ENCODE peak calls at places on chromosomes 4 and X, in four cellular contexts. J is IMR-90, S is H9, Z is H1. Q is an unnamed sample.

GRCh38 chr4:90760059-90760458 is 632.9 kb downstream of the CCSER1 start:
- DNase-seq in S (no peak), J (no peak), Z (no peak), Q (no peak)

GRCh38 chr4:47287735-47288134 is 175.8 kb downstream of the COMMD8 start:
- DNase-seq in S (no peak), Z (no peak), J (peak; percentile 87), Q (peak; percentile 58)

GRCh38 chr4:173498771-173499170 is 31.3 kb downstream of the HAND2 start:
- DNase-seq in Z (no peak), S (no peak), J (no peak), Q (no peak)

GRCh38 chrX:105973387-105973739 is 65.2 kb downstream of the SERPINA7 start:
- DNase-seq in S (no peak), Z (no peak), J (no peak), Q (peak; percentile 7)

GRCh38 chrX:49108641-49109040 is 14.9 kb downstream of the GPKOW start:
- DNase-seq in Z (no peak), S (no peak), J (no peak), Q (no peak)

GRCh38 chr4:88737304-88738015 is 39.8 kb upstream of the NAP1L5 start:
- DNase-seq in J (peak; percentile 12), S (no peak), Z (no peak), Q (peak; percentile 19)

GRCh38 chr4:59537231-59537886 is 1662.8 kb upstream of the ADGRL3 start:
- DNase-seq in S (no peak), Z (no peak), J (no peak), Q (no peak)

GRCh38 chr4:57280481-57280880 is 170.3 kb upstream of the IGFBP7 start:
- DNase-seq in Z (no peak), S (no peak), J (no peak), Q (no peak)

GRCh38 chrX:7147431-7147977 is at the start of gene STS:
- DNase-seq in Z (no peak), J (peak; percentile 14), S (peak; percentile 34), Q (peak; percentile 46)

GRCh38 chr4:156999175-156999517 is 27.5 kb upstream of the PDGFC start:
- DNase-seq in J (peak; percentile 97), S (peak; percentile 55), Z (no peak), Q (peak; percentile 93)
- H3K9ac ChIP-seq in J (no peak overlapping the region), S (no peak overlapping the region), Z (no peak overlapping the region), Q (no peak overlapping the region)

DNA sequence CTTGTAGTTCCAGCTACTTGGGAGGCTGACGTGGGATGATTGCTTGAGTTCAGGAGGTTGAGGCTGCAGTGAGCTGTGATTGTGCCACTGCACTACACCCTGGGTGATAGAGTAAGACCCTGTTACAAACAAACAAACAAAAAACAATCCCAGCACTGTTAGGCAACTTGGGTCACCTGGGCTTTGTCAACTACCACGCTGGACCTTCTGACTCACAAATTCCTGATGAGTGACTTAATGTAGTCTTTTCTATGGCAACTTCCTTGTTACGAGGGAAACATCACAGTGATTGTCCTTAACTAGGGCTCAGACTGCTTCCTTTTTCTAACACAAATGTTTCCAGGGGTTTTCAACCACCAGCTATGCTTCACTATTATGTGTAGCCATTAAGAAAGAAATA is 128.8 kb upstream of the GPC4 start:
- DNase-seq in J (peak; percentile 7), S (no peak), Z (no peak), Q (peak; percentile 93)
- H4K8ac ChIP-seq in J (no peak overlapping the region), S (no peak overlapping the region), Z (no peak overlapping the region), Q (no peak overlapping the region)

DNA sequence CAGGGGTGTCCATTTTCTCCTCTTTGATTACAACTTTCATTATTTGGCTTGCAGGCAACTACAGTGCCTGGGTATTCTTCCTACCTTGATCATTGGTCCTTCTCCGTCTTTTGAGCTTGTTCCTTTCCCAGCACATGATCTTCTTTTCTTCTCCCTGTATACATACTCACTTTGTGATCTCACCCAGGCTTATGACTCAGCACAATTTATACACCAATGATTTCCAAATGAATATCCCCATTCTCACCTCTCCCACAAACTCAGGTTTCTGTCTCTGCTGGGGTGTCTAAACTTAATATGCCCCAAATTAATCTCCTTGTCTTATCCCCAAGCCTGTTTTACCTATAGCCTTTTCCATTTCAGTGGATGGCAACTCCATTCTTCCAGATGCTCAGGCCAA is 19.5 kb upstream of the C4orf54 start:
- DNase-seq in Z (no peak), S (no peak), J (no peak), Q (no peak)
- H3K56ac ChIP-seq in Z (no peak overlapping the region), S (no peak overlapping the region), J (no peak overlapping the region), Q (no peak overlapping the region)

DNA sequence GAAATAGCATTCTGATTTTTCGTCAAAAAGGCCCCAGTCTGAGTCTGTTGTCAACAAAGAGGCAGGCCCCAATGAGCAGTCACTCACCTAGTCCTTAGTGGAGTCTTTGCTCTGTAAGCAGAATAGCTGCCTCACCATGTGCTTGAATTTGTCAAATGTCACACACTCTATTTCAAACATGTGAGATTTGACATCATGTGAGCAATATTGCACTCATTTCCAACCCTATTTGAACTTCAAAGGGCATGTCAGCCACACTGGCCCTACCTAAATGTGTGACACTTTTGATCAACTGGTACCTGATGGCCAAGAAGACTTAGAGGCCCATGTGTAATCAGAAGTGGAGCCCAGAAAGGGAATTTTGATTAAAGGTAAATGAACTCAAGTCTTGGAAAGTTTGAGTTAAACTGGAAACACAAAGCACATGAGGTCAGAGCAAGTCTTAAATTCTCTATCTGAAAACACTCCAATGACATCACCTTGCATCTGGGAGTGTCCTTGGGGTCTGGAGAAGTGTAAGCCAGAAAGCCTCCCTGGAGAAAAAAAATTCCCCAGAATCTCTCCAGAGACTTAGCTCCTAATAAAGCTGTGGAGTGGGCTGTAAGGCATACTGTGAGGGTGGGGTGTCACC is 59.5 kb upstream of the PLAC1 start:
- DNase-seq in S (no peak), Z (no peak), J (peak; percentile 68), Q (no peak)
- H3K9ac ChIP-seq in S (no peak overlapping the region), Z (no peak overlapping the region), J (no peak overlapping the region), Q (no peak overlapping the region)

DNA sequence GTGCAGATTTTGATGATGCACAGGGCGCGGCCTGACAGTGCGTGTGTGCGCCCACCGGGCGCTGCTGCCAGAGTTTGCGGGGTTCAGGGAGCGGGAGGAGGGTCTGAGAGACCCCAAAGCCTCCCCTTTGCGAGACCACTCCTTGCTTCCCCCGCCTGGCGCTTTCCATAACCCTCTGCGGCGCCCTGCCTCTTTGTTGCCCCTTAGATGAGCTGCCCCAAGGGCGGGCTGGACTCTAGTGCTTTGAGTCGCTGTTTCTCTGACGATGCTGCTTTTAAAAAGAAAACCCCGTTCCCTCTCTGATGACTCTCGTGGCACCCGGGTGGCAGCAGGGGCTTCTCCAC is 9.9 kb downstream of the MSX1 start:
- DNase-seq in S (no peak), J (no peak), Z (no peak), Q (no peak)
- H4K8ac ChIP-seq in S (no peak overlapping the region), J (no peak overlapping the region), Z (no peak overlapping the region), Q (no peak overlapping the region)

GRCh38 chr4:117434424-117434823 is 349.0 kb upstream of the TRAM1L1 start:
- DNase-seq in S (no peak), Z (no peak), J (no peak), Q (no peak)
- H3K56ac ChIP-seq in S (no peak overlapping the region), Z (no peak overlapping the region), J (no peak overlapping the region), Q (no peak overlapping the region)

GRCh38 chrX:150094996-150095395 is 156.7 kb upstream of the EOLA2 start:
- DNase-seq in S (no peak), J (no peak), Z (no peak), Q (peak; percentile 17)

GRCh38 chrX:150099316-150099715 is 161.0 kb upstream of the EOLA2 start:
- DNase-seq in Z (no peak), J (no peak), S (no peak), Q (no peak)

GRCh38 chrX:150094375-150094774 is 156.1 kb upstream of the EOLA2 start:
- DNase-seq in Z (no peak), J (no peak), S (no peak), Q (no peak)

GRCh38 chrX:150100261-150100660 is 162.0 kb upstream of the EOLA2 start:
- DNase-seq in J (peak; percentile 24), S (no peak), Z (no peak), Q (no peak)
- H3K9ac ChIP-seq in J (no peak overlapping the region), S (no peak overlapping the region), Z (no peak overlapping the region), Q (no peak overlapping the region)

GRCh38 chr4:182916483-182917181 is 554 bp downstream of the DCTD start:
- DNase-seq in J (peak; percentile 79), S (peak; percentile 45), Z (no peak), Q (peak; percentile 61)
- H4K8ac ChIP-seq in J (peak overlapping the region; percentile 97), S (no peak overlapping the region), Z (peak overlapping the region; percentile 94), Q (peak overlapping the region; percentile 93)

GRCh38 chrX:97102938-97103337 is 219.2 kb downstream of the RPA4 start:
- DNase-seq in Z (no peak), S (no peak), J (no peak), Q (no peak)
- H3K56ac ChIP-seq in Z (no peak overlapping the region), S (no peak overlapping the region), J (no peak overlapping the region), Q (no peak overlapping the region)